ENCODE peak calls at places on chromosomes 7 and 10, in four cellular contexts. D is SK-N-SH, Y is GM12878, H is HCT116. Q is an unnamed sample.

GRCh38 chr10:47077941-47078340 is 166.7 kb downstream of the PTPN20 start:
- DNase-seq in D (no peak), Y (no peak), H (no peak), Q (no peak)

GRCh38 chr7:65966167-65966566 is 15.8 kb downstream of the GUSB start:
- DNase-seq in D (no peak), Y (no peak), H (no peak), Q (no peak)

GRCh38 chr10:98309366-98310355 is 41.7 kb upstream of the LOXL4 start:
- DNase-seq in D (peak), Y (no peak), H (peak), Q (no peak)

GRCh38 chr7:5754981-5755599 is 26.4 kb downstream of the RNF216 start:
- DNase-seq in D (no peak), Y (no peak), H (no peak), Q (no peak)

GRCh38 chr10:5514226-5514881 is 10.4 kb upstream of the CALML3 start:
- DNase-seq in D (no peak), Y (no peak), H (no peak), Q (no peak)

GRCh38 chr10:109977382-109977806 is 30.4 kb upstream of the ADD3 start:
- DNase-seq in D (no peak), Y (no peak), H (no peak), Q (no peak)

GRCh38 chr10:46018453-46019169 is 11.8 kb downstream of the NCOA4 start:
- DNase-seq in D (no peak), Y (no peak), H (no peak), Q (no peak)

GRCh38 chr7:30312186-30312585 is 27.8 kb downstream of the ZNRF2 start:
- DNase-seq in D (no peak), Y (no peak), H (no peak), Q (no peak)

GRCh38 chr7:503575-504111 is 16.0 kb downstream of the PDGFA start:
- DNase-seq in D (no peak), Y (no peak), H (no peak), Q (no peak)

GRCh38 chr7:6497994-6498393 is 50.2 kb upstream of the DAGLB start:
- DNase-seq in D (no peak), Y (no peak), H (no peak), Q (no peak)

GRCh38 chr7:2829040-2829439 is 15.1 kb downstream of the GNA12 start:
- DNase-seq in D (no peak), Y (no peak), H (no peak), Q (no peak)

GRCh38 chr7:620052-620451 is 100.4 kb upstream of the PDGFA start:
- DNase-seq in D (no peak), Y (no peak), H (no peak), Q (no peak)

GRCh38 chr7:47535033-47535703 is 46.7 kb downstream of the TNS3 start:
- DNase-seq in D (peak), Y (no peak), H (no peak), Q (no peak)

GRCh38 chr7:143002106-143002505 is 24.8 kb downstream of the OR9A2 start:
- DNase-seq in D (peak), Y (no peak), H (peak), Q (no peak)

GRCh38 chr7:90824386-90825307 is 228.5 kb downstream of the CDK14 start:
- DNase-seq in D (no peak), Y (no peak), H (no peak), Q (no peak)

GRCh38 chr7:70142247-70142932 is 544.1 kb downstream of the AUTS2 start:
- DNase-seq in D (no peak), Y (no peak), H (no peak), Q (no peak)

GRCh38 chr10:78520737-78521430 is 487.2 kb downstream of the RPS24 start:
- DNase-seq in D (no peak), Y (no peak), H (peak), Q (peak)

GRCh38 chr7:4249241-4249640 is 432.9 kb upstream of the FOXK1 start:
- DNase-seq in D (no peak), Y (no peak), H (no peak), Q (no peak)

GRCh38 chr7:151080522-151081169 is at the start of gene FASTK:
- DNase-seq in D (peak), Y (no peak), H (peak), Q (no peak)

GRCh38 chr7:78510580-78511188 is 712.1 kb downstream of the PHTF2 start:
- DNase-seq in D (peak), Y (no peak), H (peak), Q (peak)

GRCh38 chr7:1241510-1242128 is 8.9 kb downstream of the UNCX start:
- DNase-seq in D (no peak), Y (no peak), H (no peak), Q (no peak)

GRCh38 chr7:157516311-157516710 is 179.5 kb downstream of the DNAJB6 start:
- DNase-seq in D (no peak), Y (no peak), H (no peak), Q (no peak)

GRCh38 chr10:70328987-70329386 is 45.2 kb upstream of the NPFFR1 start:
- DNase-seq in D (no peak), Y (no peak), H (no peak), Q (no peak)

GRCh38 chr10:8130973-8131911 is 76.8 kb downstream of the GATA3 start:
- DNase-seq in D (no peak), Y (peak), H (peak), Q (peak)

GRCh38 chr10:33723181-33723580 is 388.7 kb upstream of the NRP1 start:
- DNase-seq in D (no peak), Y (no peak), H (no peak), Q (no peak)

GRCh38 chr7:118286131-118286530 is 61.6 kb downstream of the ANKRD7 start:
- DNase-seq in D (no peak), Y (no peak), H (no peak), Q (no peak)

GRCh38 chr10:100618091-100618615 is 82.4 kb downstream of the HIF1AN start:
- DNase-seq in D (no peak), Y (no peak), H (no peak), Q (no peak)

GRCh38 chr10:932589-932988 is 1.1 kb upstream of the LARP4B start:
- DNase-seq in D (peak), Y (no peak), H (no peak), Q (no peak)

GRCh38 chr10:43692051-43692825 is 43.6 kb upstream of the ZNF32 start:
- DNase-seq in D (no peak), Y (no peak), H (no peak), Q (no peak)

GRCh38 chr10:83545901-83546391 is 593.4 kb upstream of the GHITM start:
- DNase-seq in D (peak), Y (peak), H (no peak), Q (no peak)

GRCh38 chr10:83541096-83541495 is 598.2 kb upstream of the GHITM start:
- DNase-seq in D (no peak), Y (no peak), H (no peak), Q (no peak)

GRCh38 chr10:83544049-83544448 is 595.3 kb upstream of the GHITM start:
- DNase-seq in D (no peak), Y (no peak), H (no peak), Q (no peak)

GRCh38 chr10:83539528-83540308 is 599.6 kb upstream of the GHITM start:
- DNase-seq in D (no peak), Y (peak), H (no peak), Q (no peak)

DNA sequence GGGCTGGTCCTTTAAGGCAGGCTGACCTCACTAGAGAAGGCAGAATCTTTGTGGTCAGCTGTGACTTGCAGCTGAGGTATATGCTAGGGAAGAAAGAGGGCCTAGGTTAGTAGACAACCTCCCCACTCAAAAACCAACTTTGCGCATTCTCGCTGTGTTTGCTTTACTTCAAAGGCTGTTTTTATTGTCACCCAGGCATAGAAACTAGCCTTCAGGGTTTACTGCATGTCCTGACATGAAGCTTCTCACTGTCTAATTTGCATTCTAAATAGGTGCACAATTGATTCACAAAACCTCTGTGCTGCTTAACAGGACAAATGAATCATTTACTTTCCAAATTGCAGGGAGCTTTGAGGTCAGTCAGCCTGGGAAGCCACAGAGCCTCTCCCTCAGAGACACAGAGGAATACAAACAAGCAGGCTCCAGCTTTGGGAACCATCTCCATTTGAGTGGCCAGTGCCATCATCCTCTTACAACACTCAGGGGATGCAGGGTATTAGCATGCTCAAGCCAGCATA is 596.5 kb upstream of the GHITM start:
- DNase-seq in D (no peak), Y (peak), H (no peak), Q (no peak)
- TF ChIP-seq SIN3A in D (no peak), Y (no peak), H (no peak), Q (no peak)

GRCh38 chr10:24207781-24208611 is 942 bp upstream of the KIAA1217 start:
- DNase-seq in D (no peak), Y (no peak), H (no peak), Q (no peak)
- TF ChIP-seq SIN3A in D (no peak), Y (no peak), H (no peak), Q (no peak)

GRCh38 chr7:116210345-116211005 is at the start of gene TES:
- DNase-seq in D (peak), Y (no peak), H (peak), Q (no peak)
- TF ChIP-seq SIN3A in D (no peak), Y (peak), H (peak), Q (no peak)

GRCh38 chr10:73970845-73971244 is 27.1 kb upstream of the VCL start:
- DNase-seq in D (no peak), Y (no peak), H (no peak), Q (no peak)
- TF ChIP-seq SIN3A in D (no peak), Y (no peak), H (no peak), Q (no peak)

GRCh38 chr10:103507235-103508191 is 14.0 kb downstream of the NEURL1 start:
- DNase-seq in D (peak), Y (no peak), H (no peak), Q (no peak)
- TF ChIP-seq SIN3A in D (no peak), Y (no peak), H (no peak), Q (no peak)

Q was measured in Panc1.